ENCODE peak calls at places on chromosome 11, in seven cellular contexts. C is stimulated activated CD8-positive, alpha-beta memory T cell treated with anti-CD3 and anti-CD28 coated beads, Interleukin-15, amount 100 ng/mL, for 24 hours; Q is heart left ventricle; I is globus pallidus; N is RPMI8226; F is HT1080; W is ELF-1. P is an unnamed sample.

GRCh38 chr11:128900468-128900867 is 9.3 kb downstream of the KCNJ5 start:
- DNase-seq in C (no peak), Q (no peak), I (no peak), N (no peak), F (no peak), W (no peak), P (no peak)

GRCh38 chr11:69241075-69241740 is 52.7 kb upstream of the MYEOV start:
- DNase-seq in C (no peak), Q (no peak), I (no peak), N (no peak), F (no peak), W (peak; percentile 32), P (no peak)

GRCh38 chr11:119441898-119442243 is 18.9 kb upstream of the THY1 start:
- DNase-seq in C (no peak), Q (no peak), I (no peak), N (no peak), F (no peak), W (no peak), P (no peak)

GRCh38 chr11:2590951-2591754 is 108.6 kb downstream of the KCNQ1OT1 start:
- DNase-seq in C (no peak), Q (peak; percentile 16), I (peak; percentile 93), N (no peak), F (no peak), W (peak; percentile 38), P (no peak)

GRCh38 chr11:113197456-113197855 is 116.9 kb upstream of the TTC12 start:
- DNase-seq in C (no peak), Q (no peak), I (no peak), N (no peak), F (no peak), W (no peak), P (no peak)

GRCh38 chr11:60710482-60710881 is 11.1 kb downstream of the MS4A8 start:
- DNase-seq in C (no peak), Q (no peak), I (no peak), N (no peak), F (peak; percentile 8), W (peak; percentile 56), P (no peak)

GRCh38 chr11:75565221-75565814 is 3.3 kb downstream of the SERPINH1 start:
- DNase-seq in C (no peak), Q (peak; percentile 80), I (no peak), N (no peak), F (peak; percentile 77), W (peak; percentile 87), P (no peak)

GRCh38 chr11:82936261-82936660 is 34.7 kb downstream of the DDIAS start:
- DNase-seq in C (no peak), Q (no peak), I (no peak), N (no peak), F (no peak), W (no peak), P (no peak)

GRCh38 chr11:70099578-70100282 is 21.6 kb downstream of the ANO1 start:
- DNase-seq in C (no peak), Q (no peak), I (no peak), N (no peak), F (no peak), W (no peak), P (no peak)

GRCh38 chr11:118001494-118001971 is 15.3 kb downstream of the IL10RA start:
- DNase-seq in C (no peak), Q (no peak), I (no peak), N (peak; percentile 40), F (no peak), W (no peak), P (no peak)

GRCh38 chr11:69167916-69168691 is 12.4 kb downstream of the SMIM38 start:
- DNase-seq in C (no peak), Q (no peak), I (no peak), N (no peak), F (no peak), W (no peak), P (no peak)

GRCh38 chr11:5663511-5663910 is 21.4 kb downstream of the TRIM5 start:
- DNase-seq in C (no peak), Q (no peak), I (no peak), N (no peak), F (no peak), W (no peak), P (no peak)